ENCODE peak calls at places on chromosomes 1 and 21, in nine cellular contexts. W, T, U, K, G, F, E, B and I are unnamed samples. For H3K4me1, the result is how much of the 10 kb centered on the place peaks cover.

GRCh38 chr21:41361053-41361785 is 608 bp upstream of the MX2 start:
- DNase-seq in W (no peak), T (peak), U (no peak), K (no peak), G (peak), F (no peak), E (no peak), B (no peak), I (no peak)

GRCh38 chr1:7060826-7061225 is 275.6 kb downstream of the CAMTA1 start:
- DNase-seq in W (no peak), T (no peak), U (no peak), K (no peak), G (no peak), F (no peak), E (no peak), B (no peak), I (no peak)

GRCh38 chr1:17909634-17910033 is 154.5 kb downstream of the ACTL8 start:
- DNase-seq in W (peak), T (no peak), U (no peak), K (no peak), G (peak), F (peak), E (no peak), B (peak), I (no peak)

GRCh38 chr1:18411321-18411720 is 69.4 kb upstream of the KLHDC7A start:
- DNase-seq in W (no peak), T (no peak), U (no peak), K (no peak), G (no peak), F (no peak), E (no peak), B (no peak), I (no peak)

GRCh38 chr21:24045775-24046215 is 1561.5 kb downstream of the MRPL39 start:
- DNase-seq in W (peak), T (peak), U (no peak), K (no peak), G (peak), F (no peak), E (peak), B (peak), I (peak)

GRCh38 chr21:42858185-42858847 is 21.0 kb downstream of the WDR4 start:
- DNase-seq in W (no peak), T (no peak), U (no peak), K (no peak), G (no peak), F (no peak), E (no peak), B (no peak), I (no peak)

GRCh38 chr1:22349302-22350043 is 102.2 kb upstream of the ZBTB40 start:
- DNase-seq in W (no peak), T (no peak), U (no peak), K (no peak), G (no peak), F (no peak), E (no peak), B (no peak), I (no peak)

GRCh38 chr1:195849180-195849579 is 759.1 kb downstream of the KCNT2 start:
- DNase-seq in W (no peak), T (no peak), U (no peak), K (no peak), G (no peak), F (no peak), E (no peak), B (no peak), I (no peak)

GRCh38 chr1:163291461-163291860 is 30.3 kb upstream of the NUF2 start:
- DNase-seq in W (no peak), T (no peak), U (no peak), K (no peak), G (no peak), F (no peak), E (no peak), B (no peak), I (no peak)

GRCh38 chr1:205714190-205714905 is 34.0 kb upstream of the SLC45A3 start:
- DNase-seq in W (no peak), T (peak), U (no peak), K (no peak), G (peak), F (no peak), E (no peak), B (peak), I (no peak)

GRCh38 chr1:61097326-61097725 is 15.0 kb downstream of the NFIA start:
- DNase-seq in W (no peak), T (no peak), U (no peak), K (no peak), G (peak), F (no peak), E (no peak), B (peak), I (no peak)

GRCh38 chr1:59967141-59967697 is 40.6 kb upstream of the CYP2J2 start:
- DNase-seq in W (no peak), T (no peak), U (no peak), K (no peak), G (peak), F (no peak), E (no peak), B (peak), I (no peak)

GRCh38 chr1:158045639-158046038 is 52.2 kb downstream of the KIRREL1 start:
- DNase-seq in W (peak), T (no peak), U (no peak), K (no peak), G (peak), F (no peak), E (no peak), B (peak), I (no peak)

GRCh38 chr1:203521071-203521794 is 27.3 kb downstream of the OPTC start:
- DNase-seq in W (no peak), T (no peak), U (no peak), K (no peak), G (no peak), F (no peak), E (no peak), B (peak), I (no peak)

GRCh38 chr1:66777846-66778245 is 23.2 kb downstream of the INSL5 start:
- DNase-seq in W (no peak), T (no peak), U (no peak), K (no peak), G (no peak), F (no peak), E (no peak), B (no peak), I (no peak)

GRCh38 chr21:38702196-38702595 is 103.5 kb upstream of the ETS2 start:
- DNase-seq in W (no peak), T (no peak), U (no peak), K (no peak), G (no peak), F (no peak), E (no peak), B (no peak), I (no peak)

GRCh38 chr1:229645296-229646050 is 19.4 kb downstream of the URB2 start:
- DNase-seq in W (no peak), T (no peak), U (no peak), K (no peak), G (no peak), F (no peak), E (no peak), B (no peak), I (no peak)

GRCh38 chr1:196178083-196178635 is 430.1 kb downstream of the KCNT2 start:
- DNase-seq in W (no peak), T (no peak), U (no peak), K (no peak), G (peak), F (no peak), E (no peak), B (no peak), I (no peak)

GRCh38 chr1:4529579-4530445 is 124.6 kb upstream of the AJAP1 start:
- DNase-seq in W (no peak), T (no peak), U (no peak), K (no peak), G (no peak), F (no peak), E (no peak), B (no peak), I (no peak)

GRCh38 chr1:170337413-170337994 is 191.7 kb downstream of the NTMT2 start:
- DNase-seq in W (no peak), T (no peak), U (no peak), K (no peak), G (no peak), F (no peak), E (no peak), B (no peak), I (no peak)

GRCh38 chr1:165235158-165235776 is 121.2 kb downstream of the LMX1A start:
- DNase-seq in W (peak), T (no peak), U (no peak), K (no peak), G (no peak), F (no peak), E (no peak), B (no peak), I (peak)

GRCh38 chr21:34008618-34009017 is 64.8 kb upstream of the MRPS6 start:
- DNase-seq in W (peak), T (no peak), U (no peak), K (no peak), G (no peak), F (no peak), E (no peak), B (no peak), I (no peak)

GRCh38 chr21:29961291-29962027 is 21.7 kb upstream of the GRIK1 start:
- DNase-seq in W (no peak), T (no peak), U (no peak), K (no peak), G (no peak), F (no peak), E (no peak), B (no peak), I (peak)

GRCh38 chr1:24742090-24742938 is 2.9 kb upstream of the CLIC4 start:
- DNase-seq in W (peak), T (no peak), U (peak), K (no peak), G (peak), F (no peak), E (no peak), B (peak), I (peak)

GRCh38 chr21:43712268-43712942 is 6.5 kb upstream of the PDXK start:
- DNase-seq in W (no peak), T (peak), U (no peak), K (no peak), G (no peak), F (peak), E (no peak), B (peak), I (peak)

GRCh38 chr1:36599828-36600227 is 117.1 kb upstream of the CSF3R start:
- DNase-seq in W (no peak), T (no peak), U (no peak), K (no peak), G (no peak), F (no peak), E (no peak), B (no peak), I (no peak)

GRCh38 chr1:39131940-39132339 is 72.6 kb upstream of the MACF1 start:
- DNase-seq in W (peak), T (no peak), U (no peak), K (no peak), G (no peak), F (no peak), E (no peak), B (no peak), I (no peak)

GRCh38 chr1:243723458-243724043 is 126.5 kb downstream of the AKT3 start:
- DNase-seq in W (no peak), T (no peak), U (no peak), K (no peak), G (peak), F (no peak), E (no peak), B (no peak), I (no peak)

GRCh38 chr1:15684042-15684461 is at the start of gene PLEKHM2:
- DNase-seq in W (peak), T (no peak), U (peak), K (peak), G (peak), F (peak), E (peak), B (peak), I (peak)
- H3K4me1 ChIP-seq in W (under half), T (under half), U (under half), K (under half), G (under half), F (under half), E (under half), B (under half), I (under half)

GRCh38 chr1:109825774-109826173 is 62.1 kb upstream of the EPS8L3 start:
- DNase-seq in W (no peak), T (no peak), U (no peak), K (no peak), G (peak), F (no peak), E (no peak), B (no peak), I (no peak)
- H3K4me1 ChIP-seq in W (under half), T (under half), U (under half), K (under half), G (under half), F (half or more), E (under half), B (half or more), I (under half)

GRCh38 chr1:41898191-41898713 is 20.5 kb downstream of the HIVEP3 start:
- DNase-seq in W (no peak), T (no peak), U (no peak), K (peak), G (peak), F (no peak), E (no peak), B (peak), I (no peak)
- H3K4me1 ChIP-seq in W (under half), T (under half), U (under half), K (half or more), G (under half), F (half or more), E (under half), B (under half), I (under half)

DNA sequence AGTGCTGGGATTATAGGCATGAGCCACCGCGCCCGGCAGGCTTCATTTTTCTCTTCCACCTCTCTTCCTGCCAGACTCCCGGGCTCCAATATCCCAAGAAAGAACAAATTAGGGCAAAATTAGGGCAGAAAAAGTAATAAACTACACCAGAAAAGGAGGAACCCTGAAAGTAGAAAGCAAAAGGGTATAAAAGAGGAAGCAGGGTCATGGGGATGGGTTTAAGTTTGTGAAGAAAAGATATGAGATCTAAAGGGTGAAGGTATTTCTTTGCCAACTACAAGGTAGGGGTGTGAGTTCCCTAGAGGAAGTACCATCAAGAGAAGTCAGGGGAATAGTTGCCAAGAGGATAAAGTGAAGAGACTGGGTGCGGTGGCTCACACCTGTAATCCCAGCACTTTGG is 9.9 kb downstream of the PTPN22 start:
- DNase-seq in W (no peak), T (no peak), U (peak), K (no peak), G (no peak), F (no peak), E (no peak), B (no peak), I (no peak)
- H3K4me1 ChIP-seq in W (under half), T (under half), U (half or more), K (under half), G (under half), F (under half), E (under half), B (under half), I (under half)

GRCh38 chr1:201595381-201595780 is 56.5 kb downstream of the NAV1 start:
- DNase-seq in W (no peak), T (no peak), U (no peak), K (no peak), G (no peak), F (peak), E (no peak), B (no peak), I (no peak)

GRCh38 chr1:201597551-201598230 is 58.8 kb downstream of the NAV1 start:
- DNase-seq in W (no peak), T (peak), U (no peak), K (no peak), G (no peak), F (peak), E (no peak), B (no peak), I (no peak)

GRCh38 chr1:201598396-201598795 is 59.5 kb downstream of the NAV1 start:
- DNase-seq in W (no peak), T (no peak), U (no peak), K (no peak), G (no peak), F (peak), E (no peak), B (no peak), I (no peak)

GRCh38 chr1:201594575-201595245 is 55.8 kb downstream of the NAV1 start:
- DNase-seq in W (peak), T (no peak), U (no peak), K (no peak), G (peak), F (peak), E (no peak), B (peak), I (no peak)

GRCh38 chr1:201596101-201596868 is 57.4 kb downstream of the NAV1 start:
- DNase-seq in W (no peak), T (no peak), U (no peak), K (no peak), G (no peak), F (peak), E (no peak), B (no peak), I (no peak)
- H3K4me1 ChIP-seq in W (under half), T (under half), U (under half), K (under half), G (under half), F (under half), E (under half), B (under half), I (under half)

DNA sequence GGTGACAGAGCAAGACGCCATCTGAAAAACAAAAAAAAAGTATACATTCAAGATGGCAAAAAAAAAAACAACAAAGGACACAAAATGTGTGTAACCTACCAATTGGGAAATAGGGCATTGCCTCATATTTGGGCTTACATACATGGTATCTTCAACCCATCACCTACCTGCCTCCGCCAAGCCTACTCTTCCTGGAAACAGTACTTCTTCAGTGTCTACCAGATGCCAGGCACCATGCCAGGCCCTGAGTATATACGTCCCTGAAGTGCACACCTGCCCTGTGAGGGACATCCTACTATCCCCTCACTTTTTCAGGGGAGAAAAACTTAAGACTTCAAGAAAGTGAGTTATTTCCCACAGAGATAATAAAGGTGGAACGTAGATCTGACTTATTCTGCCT is 160.2 kb downstream of the TOMM20 start:
- DNase-seq in W (no peak), T (no peak), U (no peak), K (no peak), G (no peak), F (no peak), E (no peak), B (no peak), I (no peak)
- H3K4me1 ChIP-seq in W (under half), T (under half), U (half or more), K (half or more), G (under half), F (half or more), E (under half), B (under half), I (under half)

GRCh38 chr1:64890699-64891439 is 75.5 kb downstream of the JAK1 start:
- DNase-seq in W (no peak), T (no peak), U (no peak), K (no peak), G (no peak), F (no peak), E (no peak), B (no peak), I (no peak)
- H3K4me1 ChIP-seq in W (under half), T (under half), U (under half), K (half or more), G (under half), F (half or more), E (under half), B (under half), I (under half)

DNA sequence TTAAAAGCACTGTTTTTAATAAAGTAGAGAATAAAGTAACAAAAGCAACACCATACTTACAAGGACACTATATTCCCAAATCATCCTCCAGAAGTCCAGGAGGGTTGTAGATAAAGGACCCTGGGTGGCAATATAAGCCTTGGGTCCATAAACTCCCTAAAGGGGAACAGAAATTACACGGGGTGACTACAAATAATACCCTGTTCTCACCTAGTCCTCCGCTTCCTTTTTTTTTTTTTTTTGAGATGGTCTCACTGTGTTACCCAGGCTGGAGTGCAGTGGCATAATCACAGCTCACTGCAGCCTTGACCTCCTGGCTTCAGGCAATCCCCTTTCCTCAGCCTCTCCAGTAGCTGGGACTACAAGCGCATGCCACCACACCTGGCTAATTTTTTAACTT is 13.1 kb downstream of the PTPN22 start:
- DNase-seq in W (no peak), T (no peak), U (peak), K (no peak), G (no peak), F (no peak), E (no peak), B (no peak), I (no peak)
- H3K4me1 ChIP-seq in W (under half), T (under half), U (half or more), K (under half), G (under half), F (under half), E (under half), B (under half), I (under half)

DNA sequence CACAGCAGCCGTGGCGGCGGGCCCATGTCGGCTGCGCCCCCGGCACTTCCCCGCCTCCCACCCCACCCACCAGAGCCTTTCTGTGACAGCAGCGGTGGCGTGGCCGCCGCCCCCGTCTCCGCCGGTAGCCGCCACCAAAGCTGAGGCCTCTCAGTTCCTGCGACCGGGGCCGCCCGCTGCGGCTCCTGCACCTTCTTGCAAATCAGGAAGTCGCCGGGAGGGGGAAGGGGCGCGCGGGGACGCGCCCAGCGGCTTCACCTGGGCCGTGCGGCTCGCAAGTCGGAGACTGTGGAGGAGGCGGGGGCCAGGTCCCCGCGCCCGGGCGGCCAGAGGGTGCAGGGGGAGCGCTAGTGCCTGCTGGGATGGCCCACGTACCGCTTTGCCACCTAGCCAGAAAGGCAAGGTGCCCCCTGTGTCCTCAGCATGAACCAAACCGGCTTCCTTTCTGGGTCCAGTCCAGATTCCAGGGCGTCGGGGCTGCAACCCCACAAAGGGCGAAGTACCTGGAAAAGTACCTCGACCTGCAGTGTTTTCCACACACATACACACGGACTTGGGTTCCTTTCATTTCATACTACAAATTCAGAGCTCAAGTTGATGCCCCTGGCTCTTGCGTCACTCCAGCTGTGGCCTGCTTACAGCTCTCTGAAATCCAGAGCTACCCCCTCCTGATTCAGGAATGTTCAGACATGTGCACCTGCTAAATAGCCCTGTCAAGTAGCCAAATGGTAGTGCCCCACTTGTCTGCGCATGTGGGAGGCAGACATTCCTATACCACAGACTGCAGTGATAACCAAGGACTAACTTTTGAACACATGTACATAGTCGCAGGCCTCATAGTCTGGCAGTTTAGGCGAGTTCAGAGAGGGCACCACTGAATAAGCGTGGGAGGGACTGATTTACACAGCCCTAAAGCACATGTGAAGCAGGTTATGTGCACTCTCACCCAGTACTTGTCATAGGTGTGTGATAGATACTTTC is at the start of gene DENND1B:
- DNase-seq in W (peak), T (peak), U (peak), K (peak), G (peak), F (peak), E (peak), B (peak), I (peak)
- H3K4me1 ChIP-seq in W (under half), T (under half), U (half or more), K (half or more), G (under half), F (under half), E (under half), B (under half), I (under half)

DNA sequence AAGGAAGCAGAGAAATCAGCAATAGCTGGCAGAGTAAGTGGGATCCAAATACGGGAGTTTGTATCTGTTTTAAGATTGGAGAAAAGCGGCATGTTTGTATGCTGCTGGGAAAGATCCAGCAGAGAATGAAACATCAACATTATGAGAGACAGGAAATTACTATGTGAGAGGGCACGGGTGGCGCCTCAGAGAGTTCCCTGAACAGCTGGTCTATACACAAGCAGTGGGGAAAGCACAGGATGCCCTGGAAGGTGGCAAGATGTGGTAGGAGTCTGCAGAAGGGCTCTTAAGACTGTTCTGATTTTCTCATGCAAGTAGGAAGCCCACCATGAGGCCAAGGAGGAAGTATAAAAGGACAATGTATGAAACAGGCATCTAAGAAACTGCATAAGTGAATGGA is 130.4 kb downstream of the RERE start:
- DNase-seq in W (no peak), T (no peak), U (no peak), K (no peak), G (peak), F (no peak), E (no peak), B (peak), I (no peak)
- H3K4me1 ChIP-seq in W (half or more), T (under half), U (under half), K (under half), G (under half), F (under half), E (under half), B (under half), I (under half)